ENCODE peak calls at places on chromosomes 4 and X, in four cellular contexts. One of them, this sample, is unnamed.

GRCh38 chr4:125140966-125141495 is 173.7 kb upstream of the FAT4 start:
- DNase-seq in HFF-Myc: no peak
- DNase-seq in BJ: no peak
- DNase-seq in astrocyte: peak; percentile 36
- DNase-seq in this sample: peak; percentile 2

GRCh38 chrX:97828454-97828853 is 944.7 kb downstream of the RPA4 start:
- DNase-seq in HFF-Myc: no peak
- DNase-seq in BJ: no peak
- DNase-seq in astrocyte: no peak
- DNase-seq in this sample: no peak

GRCh38 chr4:78293348-78293747 is 236.2 kb downstream of the FRAS1 start:
- DNase-seq in HFF-Myc: no peak
- DNase-seq in BJ: peak; percentile 62
- DNase-seq in astrocyte: peak; percentile 82
- DNase-seq in this sample: no peak

GRCh38 chrX:129930941-129931410 is 25.0 kb downstream of the UTP14A start:
- DNase-seq in HFF-Myc: no peak
- DNase-seq in BJ: no peak
- DNase-seq in astrocyte: peak; percentile 27
- DNase-seq in this sample: no peak

GRCh38 chr4:153295131-153295755 is 49.2 kb upstream of the MND1 start:
- DNase-seq in HFF-Myc: no peak
- DNase-seq in BJ: no peak
- DNase-seq in astrocyte: no peak
- DNase-seq in this sample: no peak

GRCh38 chrX:103817502-103817901 is 14.6 kb downstream of the RAB9B start:
- DNase-seq in HFF-Myc: peak; percentile 25
- DNase-seq in BJ: no peak
- DNase-seq in astrocyte: no peak
- DNase-seq in this sample: no peak

GRCh38 chr4:18390655-18391369 is 369.3 kb upstream of the LCORL start:
- DNase-seq in HFF-Myc: no peak
- DNase-seq in BJ: no peak
- DNase-seq in astrocyte: no peak
- DNase-seq in this sample: peak; percentile 79

GRCh38 chr4:56130609-56131150 is 181.9 kb downstream of the CEP135 start:
- DNase-seq in HFF-Myc: no peak
- DNase-seq in BJ: no peak
- DNase-seq in astrocyte: peak; percentile 57
- DNase-seq in this sample: no peak

GRCh38 chr4:23888421-23889319 is 1.2 kb downstream of the PPARGC1A start:
- DNase-seq in HFF-Myc: no peak
- DNase-seq in BJ: no peak
- DNase-seq in astrocyte: peak; percentile 65
- DNase-seq in this sample: no peak

GRCh38 chrX:17674611-17675010 is 62.7 kb upstream of the SCML1 start:
- DNase-seq in HFF-Myc: no peak
- DNase-seq in BJ: no peak
- DNase-seq in astrocyte: peak; percentile 8
- DNase-seq in this sample: no peak

GRCh38 chr4:91325495-91325894 is 978.3 kb upstream of the GRID2 start:
- DNase-seq in HFF-Myc: no peak
- DNase-seq in BJ: no peak
- DNase-seq in astrocyte: peak; percentile 73
- DNase-seq in this sample: peak; percentile 19

GRCh38 chrX:18654873-18655836 is 16.8 kb downstream of the RS1 start:
- DNase-seq in HFF-Myc: no peak
- DNase-seq in BJ: no peak
- DNase-seq in astrocyte: peak; percentile 28
- DNase-seq in this sample: no peak

GRCh38 chr4:180993179-180993841 is 1249.9 kb upstream of the TENM3 start:
- DNase-seq in HFF-Myc: no peak
- DNase-seq in BJ: no peak
- DNase-seq in astrocyte: no peak
- DNase-seq in this sample: no peak

DNA sequence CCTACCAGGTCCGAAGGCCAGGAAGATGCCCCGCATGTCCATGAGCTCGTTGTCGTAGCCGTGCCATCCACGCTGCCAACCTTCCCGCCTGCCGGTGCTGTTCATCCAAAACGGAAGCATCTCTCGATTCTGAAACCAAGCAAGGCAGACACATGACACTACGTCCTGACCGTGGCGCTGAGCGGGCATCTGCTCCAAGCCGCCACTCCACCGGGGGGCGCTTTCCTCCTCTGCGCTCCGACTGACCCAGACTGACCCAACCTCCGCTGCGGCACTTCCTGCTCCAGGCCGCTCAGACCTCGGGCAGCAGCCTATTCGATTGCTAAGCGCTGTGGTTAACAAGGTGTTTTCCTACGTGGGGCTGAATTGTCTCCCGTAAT is 120.4 kb downstream of the ENPP6 start:
- DNase-seq in HFF-Myc: no peak
- DNase-seq in BJ: no peak
- DNase-seq in astrocyte: no peak
- DNase-seq in this sample: no peak
- TF ChIP-seq CTCF in HFF-Myc: peak; percentile 21
- TF ChIP-seq CTCF in BJ: peak; percentile 22
- TF ChIP-seq CTCF in astrocyte: no peak
- TF ChIP-seq CTCF in this sample: no peak

GRCh38 chrX:153411988-153412574 is 809 bp downstream of the ZFP92 start:
- DNase-seq in HFF-Myc: no peak
- DNase-seq in BJ: no peak
- DNase-seq in astrocyte: no peak
- DNase-seq in this sample: no peak

GRCh38 chrX:153409414-153410101 is 1.7 kb upstream of the ZFP92 start:
- DNase-seq in HFF-Myc: no peak
- DNase-seq in BJ: no peak
- DNase-seq in astrocyte: no peak
- DNase-seq in this sample: no peak

GRCh38 chrX:153410328-153410727 is 944 bp upstream of the ZFP92 start:
- DNase-seq in HFF-Myc: no peak
- DNase-seq in BJ: no peak
- DNase-seq in astrocyte: no peak
- DNase-seq in this sample: no peak

GRCh38 chrX:153411255-153411987 is at the start of gene ZFP92:
- DNase-seq in HFF-Myc: no peak
- DNase-seq in BJ: no peak
- DNase-seq in astrocyte: no peak
- DNase-seq in this sample: no peak

GRCh38 chrX:153410888-153411254 is 401 bp upstream of the ZFP92 start:
- DNase-seq in HFF-Myc: no peak
- DNase-seq in BJ: no peak
- DNase-seq in astrocyte: no peak
- DNase-seq in this sample: no peak
- H3K4me3 ChIP-seq in HFF-Myc: peak overlapping the region; percentile 35
- H3K4me3 ChIP-seq in BJ: peak overlapping the region; percentile 57
- H3K4me3 ChIP-seq in astrocyte: peak overlapping the region; percentile 28
- H3K4me3 ChIP-seq in this sample: peak overlapping the region; percentile 50

DNA sequence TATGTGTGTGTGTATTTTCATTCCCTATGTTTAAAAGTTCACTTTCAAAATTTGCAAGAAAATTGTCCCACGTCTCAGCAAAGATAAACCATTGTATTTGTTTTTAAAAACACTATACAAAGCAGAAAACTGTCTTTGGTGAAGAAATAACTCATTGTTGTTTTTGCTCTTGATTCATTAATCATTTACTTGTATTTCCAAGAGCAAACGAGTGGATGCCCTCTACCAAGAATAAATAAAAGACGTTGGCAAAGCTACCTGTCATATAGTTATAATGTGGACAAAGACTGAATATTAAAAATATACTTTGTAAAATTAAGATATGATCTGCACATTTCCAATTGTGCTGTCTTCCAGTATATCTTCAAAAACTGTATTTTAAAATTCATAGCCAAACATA is 210.9 kb upstream of the NDST3 start:
- DNase-seq in HFF-Myc: no peak
- DNase-seq in BJ: no peak
- DNase-seq in astrocyte: no peak
- DNase-seq in this sample: no peak
- TF ChIP-seq CTCF in HFF-Myc: no peak
- TF ChIP-seq CTCF in BJ: no peak
- TF ChIP-seq CTCF in astrocyte: no peak
- TF ChIP-seq CTCF in this sample: no peak

GRCh38 chrX:25005034-25005381 is 10.8 kb downstream of the ARX start:
- DNase-seq in HFF-Myc: no peak
- DNase-seq in BJ: no peak
- DNase-seq in astrocyte: no peak
- DNase-seq in this sample: no peak

GRCh38 chrX:25005382-25006185 is 10.2 kb downstream of the ARX start:
- DNase-seq in HFF-Myc: no peak
- DNase-seq in BJ: no peak
- DNase-seq in astrocyte: no peak
- DNase-seq in this sample: no peak

GRCh38 chrX:25004485-25005032 is 11.2 kb downstream of the ARX start:
- DNase-seq in HFF-Myc: no peak
- DNase-seq in BJ: no peak
- DNase-seq in astrocyte: no peak
- DNase-seq in this sample: no peak

GRCh38 chrX:25007059-25008053 is 8.4 kb downstream of the ARX start:
- DNase-seq in HFF-Myc: no peak
- DNase-seq in BJ: no peak
- DNase-seq in astrocyte: no peak
- DNase-seq in this sample: no peak

DNA sequence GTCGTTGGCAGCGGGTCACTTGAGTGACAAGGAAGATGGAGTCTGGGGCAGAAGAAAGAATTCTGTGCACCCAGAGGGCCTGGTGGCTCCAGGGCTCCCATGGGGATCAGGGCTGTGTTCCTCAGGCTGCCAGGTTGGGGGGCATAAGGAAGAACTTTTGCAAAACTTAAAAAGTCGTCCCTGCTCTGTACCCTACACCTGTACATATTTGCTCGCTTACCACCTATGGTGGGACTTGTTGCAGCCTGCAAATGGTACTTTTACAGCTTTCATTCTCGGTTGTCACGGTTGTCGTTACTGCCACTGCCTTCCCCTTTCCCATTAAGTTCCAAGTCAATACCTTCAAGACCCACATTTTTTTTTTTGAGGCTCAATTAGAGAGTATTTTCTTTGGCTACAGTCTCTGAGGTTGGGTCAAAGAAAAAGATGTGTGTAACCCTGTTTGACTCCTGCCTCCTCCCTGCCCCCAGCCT is 9.1 kb downstream of the ARX start:
- DNase-seq in HFF-Myc: no peak
- DNase-seq in BJ: no peak
- DNase-seq in astrocyte: no peak
- DNase-seq in this sample: no peak
- H3K4me3 ChIP-seq in HFF-Myc: no peak overlapping the region
- H3K4me3 ChIP-seq in BJ: no peak overlapping the region
- H3K4me3 ChIP-seq in astrocyte: no peak overlapping the region
- H3K4me3 ChIP-seq in this sample: no peak overlapping the region

GRCh38 chr4:47839259-47839658 is 1.4 kb upstream of the CORIN start:
- DNase-seq in HFF-Myc: no peak
- DNase-seq in BJ: no peak
- DNase-seq in astrocyte: no peak
- DNase-seq in this sample: no peak
- TF ChIP-seq CTCF in HFF-Myc: peak; percentile 41
- TF ChIP-seq CTCF in BJ: peak; percentile 49
- TF ChIP-seq CTCF in astrocyte: peak; percentile 26
- TF ChIP-seq CTCF in this sample: peak; percentile 60

This sample was measured in epithelial cell of proximal tubule.